ENCODE peak calls at places on chromosome 7, in eight cellular contexts. T is GM10248; O is epithelial cell of esophagus; W is GM12865; G is activated CD8-positive, alpha-beta T cell treated with anti-CD3 and anti-CD28 coated beads for 36 hours; E is fibroblast of villous mesenchyme; H is cardiac fibroblast; Q is dorsolateral prefrontal cortex. S is an unnamed sample.

GRCh38 chr7:130909881-130910672 is 176.1 kb upstream of the KLF14 start:
- DNase-seq in T (no peak), O (peak), W (no peak), G (peak), E (peak), H (peak), Q (no peak), S (peak)

GRCh38 chr7:141695803-141696289 is 6.1 kb downstream of the DENND11 start:
- DNase-seq in T (no peak), O (peak), W (no peak), G (no peak), E (no peak), H (no peak), Q (no peak), S (no peak)

GRCh38 chr7:79050592-79050991 is 402.9 kb downstream of the MAGI2 start:
- DNase-seq in T (no peak), O (peak), W (no peak), G (no peak), E (peak), H (peak), Q (no peak), S (peak)

GRCh38 chr7:130865408-130866236 is 131.6 kb upstream of the KLF14 start:
- DNase-seq in T (no peak), O (peak), W (no peak), G (no peak), E (no peak), H (peak), Q (no peak), S (no peak)

GRCh38 chr7:112517487-112517886 is 36.7 kb downstream of the LSMEM1 start:
- DNase-seq in T (no peak), O (no peak), W (no peak), G (no peak), E (no peak), H (no peak), Q (no peak), S (no peak)

GRCh38 chr7:94043299-94043698 is 39.1 kb upstream of the BET1 start:
- DNase-seq in T (no peak), O (peak), W (no peak), G (no peak), E (peak), H (peak), Q (no peak), S (peak)

GRCh38 chr7:25860206-25860881 is 291.7 kb upstream of the NFE2L3 start:
- DNase-seq in T (no peak), O (peak), W (no peak), G (peak), E (no peak), H (no peak), Q (no peak), S (no peak)

GRCh38 chr7:80611779-80612178 is 26.7 kb upstream of the CD36 start:
- DNase-seq in T (no peak), O (peak), W (no peak), G (no peak), E (peak), H (peak), Q (no peak), S (no peak)

GRCh38 chr7:2033586-2034135 is 199.1 kb downstream of the MAD1L1 start:
- DNase-seq in T (no peak), O (no peak), W (no peak), G (no peak), E (no peak), H (no peak), Q (no peak), S (no peak)

GRCh38 chr7:158431941-158432347 is 155.7 kb downstream of the PTPRN2 start:
- DNase-seq in T (no peak), O (peak), W (no peak), G (no peak), E (peak), H (peak), Q (no peak), S (no peak)

GRCh38 chr7:103989200-103989784 is at the start of gene RELN:
- DNase-seq in T (peak), O (peak), W (no peak), G (peak), E (peak), H (peak), Q (no peak), S (no peak)

GRCh38 chr7:83648464-83649241 is at the start of gene SEMA3E:
- DNase-seq in T (no peak), O (peak), W (peak), G (no peak), E (peak), H (peak), Q (no peak), S (peak)

GRCh38 chr7:44966731-44967538 is 11.9 kb downstream of the MYO1G start:
- DNase-seq in T (no peak), O (no peak), W (no peak), G (peak), E (no peak), H (no peak), Q (no peak), S (no peak)

GRCh38 chr7:4809091-4809591 is 33.7 kb downstream of the AP5Z1 start:
- DNase-seq in T (no peak), O (no peak), W (no peak), G (peak), E (no peak), H (no peak), Q (no peak), S (no peak)

GRCh38 chr7:155232911-155233702 is 64.6 kb upstream of the INSIG1 start:
- DNase-seq in T (no peak), O (no peak), W (no peak), G (no peak), E (peak), H (no peak), Q (no peak), S (no peak)

GRCh38 chr7:114860196-114860595 is 61.7 kb upstream of the MDFIC start:
- DNase-seq in T (no peak), O (peak), W (no peak), G (no peak), E (no peak), H (no peak), Q (no peak), S (peak)

GRCh38 chr7:131945313-131945831 is 388.9 kb upstream of the PODXL start:
- DNase-seq in T (peak), O (peak), W (peak), G (peak), E (peak), H (peak), Q (peak), S (no peak)

GRCh38 chr7:100626055-100626454 is 13.7 kb downstream of the MOSPD3 start:
- DNase-seq in T (no peak), O (no peak), W (no peak), G (no peak), E (no peak), H (no peak), Q (no peak), S (no peak)

GRCh38 chr7:144028547-144028946 is 20.2 kb upstream of the OR2A5 start:
- DNase-seq in T (no peak), O (no peak), W (no peak), G (no peak), E (peak), H (no peak), Q (no peak), S (no peak)

GRCh38 chr7:2554654-2555053 is 670 bp downstream of the BRAT1 start:
- DNase-seq in T (peak), O (no peak), W (peak), G (no peak), E (no peak), H (no peak), Q (no peak), S (no peak)

GRCh38 chr7:28155964-28156363 is 24.6 kb downstream of the JAZF1 start:
- DNase-seq in T (no peak), O (peak), W (no peak), G (no peak), E (peak), H (peak), Q (no peak), S (peak)

GRCh38 chr7:99679032-99679399 is 780 bp downstream of the CYP3A5 start:
- DNase-seq in T (no peak), O (peak), W (no peak), G (no peak), E (peak), H (no peak), Q (no peak), S (peak)

GRCh38 chr7:104951546-104951945 is 62.5 kb upstream of the KMT2E start:
- DNase-seq in T (no peak), O (no peak), W (no peak), G (no peak), E (peak), H (peak), Q (no peak), S (no peak)

GRCh38 chr7:146116452-146117219 is at the start of gene CNTNAP2:
- DNase-seq in T (no peak), O (peak), W (no peak), G (no peak), E (no peak), H (peak), Q (peak), S (peak)

DNA sequence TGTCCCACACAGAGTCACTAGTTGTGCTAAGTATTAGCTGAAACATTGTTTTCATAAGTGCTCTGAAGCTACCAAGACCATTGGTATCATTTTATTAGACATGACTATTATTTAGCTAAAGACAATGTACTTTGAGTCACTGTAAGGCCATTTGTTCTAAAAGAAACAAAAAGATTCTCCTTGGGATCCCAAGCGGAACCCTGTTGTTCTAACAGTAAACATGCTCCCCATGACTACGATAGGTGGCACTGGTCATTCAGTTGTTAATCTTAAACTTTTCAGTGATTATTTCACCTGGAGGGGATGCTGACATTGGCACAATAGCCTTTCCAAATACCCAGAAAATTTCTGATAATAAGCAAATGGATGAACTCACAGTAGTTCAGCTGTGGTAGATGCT is 715.0 kb downstream of the AUTS2 start:
- DNase-seq in T (no peak), O (no peak), W (no peak), G (no peak), E (no peak), H (no peak), Q (no peak), S (no peak)
- TF ChIP-seq CTCF in T (no peak), O (no peak), W (no peak), G (no peak), E (no peak), H (no peak), Q (no peak), S (no peak)

DNA sequence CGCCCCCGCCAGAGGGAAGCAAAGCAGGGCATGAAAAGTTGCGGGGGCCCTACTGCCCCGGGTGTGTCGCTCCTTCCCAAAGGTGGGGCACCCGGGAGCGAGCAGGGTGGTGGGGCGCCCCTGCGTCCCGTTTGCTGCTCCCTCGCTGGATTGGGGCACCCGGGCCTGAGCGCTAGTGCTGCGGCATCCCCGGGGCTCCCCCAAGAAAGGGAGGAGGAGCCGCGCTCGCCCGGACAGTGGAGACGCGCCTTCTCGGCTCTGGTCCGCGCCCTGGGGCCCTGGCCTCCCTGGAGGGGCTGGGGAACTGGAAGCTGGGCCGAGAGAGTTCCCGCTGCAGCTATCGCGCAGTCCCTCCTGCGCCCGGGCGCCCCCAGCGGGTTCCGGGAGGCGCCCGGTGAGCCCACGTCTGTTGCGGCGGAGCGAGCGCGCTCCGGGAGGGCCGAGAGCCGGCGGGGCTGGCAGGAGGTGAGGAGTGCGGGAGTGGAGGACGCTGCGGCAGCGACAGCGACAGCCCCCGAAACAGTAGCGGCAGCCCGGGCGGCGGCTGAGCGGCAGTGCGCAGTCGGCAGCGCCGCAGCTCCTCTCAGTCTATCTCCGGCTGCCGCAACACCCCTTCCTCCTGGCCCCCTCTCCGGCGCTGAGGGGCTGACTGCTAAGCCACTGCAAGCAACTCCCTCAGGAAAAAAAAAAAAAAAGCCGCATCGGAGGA is 505 bp upstream of the BMPER start:
- DNase-seq in T (peak), O (peak), W (peak), G (peak), E (peak), H (peak), Q (peak), S (no peak)
- TF ChIP-seq CTCF in T (no peak), O (no peak), W (no peak), G (no peak), E (no peak), H (no peak), Q (no peak), S (peak)

DNA sequence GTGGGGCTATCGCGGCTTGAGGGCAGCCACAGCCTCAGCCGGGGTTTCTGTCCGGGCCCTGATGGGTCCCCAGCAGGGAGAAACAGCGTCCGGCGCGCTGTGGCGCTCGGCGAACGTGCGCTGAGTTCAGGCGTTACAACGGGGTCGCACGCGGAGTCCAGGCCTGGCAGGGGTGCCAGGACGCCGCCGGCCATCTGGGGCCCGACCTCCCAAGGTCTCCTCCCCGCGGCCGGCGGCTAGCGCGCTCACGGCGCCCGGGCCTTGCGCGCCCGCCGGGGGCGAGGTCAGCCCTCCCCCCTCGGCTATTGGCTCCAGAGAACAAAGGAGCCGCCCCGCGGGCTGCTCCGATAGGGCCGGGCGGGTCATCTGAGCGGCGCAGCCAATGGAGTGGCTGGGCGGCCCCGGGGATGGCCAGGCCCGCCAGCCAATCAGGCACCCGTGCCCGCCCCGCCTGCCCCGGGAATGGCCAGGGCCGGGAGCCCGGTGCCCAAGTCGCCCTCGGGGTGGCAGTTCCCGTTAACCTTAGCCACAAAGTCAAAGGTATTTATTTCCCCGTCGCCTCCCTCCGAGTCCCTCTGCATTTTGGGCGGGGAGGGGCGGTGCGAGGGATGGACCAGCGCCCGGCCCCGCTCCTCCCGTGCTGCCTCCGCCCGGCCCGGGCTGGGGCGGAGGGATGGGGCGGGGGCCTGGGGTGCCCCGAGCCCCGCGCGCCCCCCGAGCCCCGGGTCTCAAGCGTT is at the start of gene ZNF775:
- DNase-seq in T (peak), O (peak), W (peak), G (peak), E (peak), H (peak), Q (peak), S (peak)
- TF ChIP-seq CTCF in T (peak), O (no peak), W (no peak), G (no peak), E (no peak), H (no peak), Q (peak), S (no peak)

DNA sequence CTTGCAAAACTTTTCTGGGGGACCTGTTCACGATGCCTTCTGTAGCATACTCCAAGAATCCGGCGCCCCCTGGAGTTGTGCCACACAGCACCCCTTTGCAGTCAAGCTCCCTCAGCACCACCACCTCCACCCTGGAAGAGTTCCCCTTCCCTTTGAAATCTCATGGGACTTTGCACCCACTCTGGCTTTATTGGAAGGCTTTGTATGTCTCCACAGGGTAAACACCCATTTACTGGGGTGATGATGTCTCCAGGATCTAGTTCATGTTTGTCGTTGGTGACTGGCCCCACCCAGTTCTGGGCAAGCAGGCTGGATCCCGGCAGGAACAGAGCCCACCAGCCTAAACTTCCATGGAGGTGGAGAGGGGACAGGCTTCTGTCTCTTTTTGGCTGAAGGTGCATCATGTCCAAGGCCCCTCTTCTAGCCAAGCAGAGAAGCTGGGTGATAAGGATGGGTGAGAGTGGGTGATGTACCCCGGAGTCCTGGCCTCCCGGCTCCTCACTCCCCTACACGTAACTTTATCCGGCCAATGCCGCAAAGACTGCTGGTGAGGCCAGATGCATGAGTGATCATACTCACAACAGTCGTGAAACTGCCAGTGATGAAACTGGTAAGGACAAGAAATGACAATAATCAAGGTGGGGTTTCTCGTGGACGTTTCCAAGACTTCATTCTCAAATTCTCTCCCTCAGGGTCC is 727 bp upstream of the CLDN4 start:
- DNase-seq in T (no peak), O (no peak), W (no peak), G (no peak), E (no peak), H (no peak), Q (no peak), S (no peak)
- TF ChIP-seq CTCF in T (no peak), O (peak), W (no peak), G (no peak), E (no peak), H (no peak), Q (no peak), S (peak)

GRCh38 chr7:74058486-74058885 is 25.1 kb upstream of the LIMK1 start:
- DNase-seq in T (no peak), O (no peak), W (no peak), G (no peak), E (no peak), H (no peak), Q (no peak), S (no peak)

GRCh38 chr7:74057987-74058386 is 25.6 kb upstream of the LIMK1 start:
- DNase-seq in T (no peak), O (no peak), W (no peak), G (no peak), E (no peak), H (no peak), Q (no peak), S (no peak)

GRCh38 chr7:74059037-74059436 is 24.6 kb upstream of the LIMK1 start:
- DNase-seq in T (no peak), O (no peak), W (no peak), G (no peak), E (no peak), H (no peak), Q (no peak), S (no peak)

GRCh38 chr7:74061840-74062539 is 21.6 kb upstream of the LIMK1 start:
- DNase-seq in T (no peak), O (peak), W (peak), G (peak), E (peak), H (peak), Q (peak), S (peak)

GRCh38 chr7:74059681-74060588 is 23.7 kb upstream of the LIMK1 start:
- DNase-seq in T (no peak), O (peak), W (no peak), G (no peak), E (no peak), H (no peak), Q (no peak), S (peak)
- TF ChIP-seq CTCF in T (no peak), O (peak), W (no peak), G (no peak), E (no peak), H (no peak), Q (no peak), S (peak)

S was measured in foreskin keratinocyte.